ENCODE peak calls at places on chromosome 17, in eight cellular contexts. V, B, N, G, J, Y, E and P are unnamed samples.

GRCh38 chr17:4304417-4305027 is 40.7 kb upstream of the ANKFY1 start:
- DNase-seq in N (no peak), E (peak), V (no peak), Y (peak), J (peak), B (peak), G (no peak), P (peak)

GRCh38 chr17:14340968-14341412 is 40.1 kb downstream of the HS3ST3B1 start:
- DNase-seq in E (no peak), J (no peak), N (no peak), V (no peak), Y (no peak), B (no peak), G (no peak), P (peak)

GRCh38 chr17:43745541-43745940 is 13.1 kb downstream of the SOST start:
- DNase-seq in G (no peak), V (no peak), B (peak), J (no peak), E (no peak), N (no peak), Y (no peak), P (no peak)

GRCh38 chr17:79844869-79845600 is 5.8 kb upstream of the CBX4 start:
- DNase-seq in N (no peak), J (peak), V (no peak), G (peak), Y (no peak), E (peak), B (peak), P (peak)

GRCh38 chr17:78172284-78173024 is 4.1 kb downstream of the SYNGR2 start:
- DNase-seq in Y (peak), G (peak), J (no peak), V (no peak), B (no peak), N (peak), E (peak), P (peak)

GRCh38 chr17:81518113-81518784 is 5.7 kb upstream of the ACTG1 start:
- DNase-seq in V (no peak), J (peak), B (peak), G (peak), Y (no peak), N (no peak), E (no peak), P (peak)

GRCh38 chr17:70314506-70314905 is 145.2 kb downstream of the KCNJ2 start:
- DNase-seq in E (no peak), B (no peak), G (no peak), N (no peak), V (no peak), Y (no peak), J (no peak), P (no peak)

GRCh38 chr17:14078027-14078426 is 8.7 kb downstream of the COX10 start:
- DNase-seq in G (no peak), N (no peak), J (no peak), V (no peak), B (peak), E (no peak), Y (no peak), P (peak)

GRCh38 chr17:70270554-70270953 is 101.2 kb downstream of the KCNJ2 start:
- DNase-seq in G (no peak), V (no peak), Y (no peak), B (no peak), E (no peak), J (no peak), N (no peak), P (no peak)

GRCh38 chr17:2700031-2700490 is 11.5 kb downstream of the CLUH start:
- DNase-seq in B (no peak), E (peak), G (no peak), J (no peak), V (no peak), N (peak), Y (no peak), P (no peak)

GRCh38 chr17:3867106-3867505 is 21.1 kb upstream of the NCBP3 start:
- DNase-seq in Y (no peak), J (no peak), G (no peak), E (no peak), V (no peak), N (no peak), B (no peak), P (no peak)

GRCh38 chr17:5686246-5686645 is 101.9 kb upstream of the NLRP1 start:
- DNase-seq in V (no peak), B (no peak), Y (no peak), J (no peak), N (no peak), E (no peak), G (no peak), P (no peak)

GRCh38 chr17:34156401-34156740 is 98.7 kb upstream of the CCL2 start:
- DNase-seq in N (no peak), G (no peak), Y (no peak), E (no peak), V (no peak), B (no peak), J (no peak), P (no peak)

GRCh38 chr17:45127583-45128300 is 4.6 kb downstream of the PLCD3 start:
- DNase-seq in J (peak), N (peak), E (peak), G (peak), V (no peak), Y (no peak), B (peak), P (peak)

GRCh38 chr17:81859906-81860755 is at the start of gene P4HB:
- DNase-seq in Y (no peak), J (no peak), E (no peak), G (peak), V (no peak), N (no peak), B (peak), P (no peak)

GRCh38 chr17:77865109-77865611 is 93.3 kb upstream of the TNRC6C start:
- DNase-seq in E (peak), N (peak), Y (no peak), J (no peak), G (no peak), B (peak), V (no peak), P (no peak)

GRCh38 chr17:57261084-57261461 is 4.8 kb downstream of the MSI2 start:
- DNase-seq in N (no peak), G (no peak), B (no peak), V (no peak), J (no peak), E (no peak), Y (no peak), P (no peak)
- H3K27ac ChIP-seq in N (no peak), G (no peak), B (no peak), V (no peak), J (no peak), E (no peak), Y (no peak), P (no peak)

DNA sequence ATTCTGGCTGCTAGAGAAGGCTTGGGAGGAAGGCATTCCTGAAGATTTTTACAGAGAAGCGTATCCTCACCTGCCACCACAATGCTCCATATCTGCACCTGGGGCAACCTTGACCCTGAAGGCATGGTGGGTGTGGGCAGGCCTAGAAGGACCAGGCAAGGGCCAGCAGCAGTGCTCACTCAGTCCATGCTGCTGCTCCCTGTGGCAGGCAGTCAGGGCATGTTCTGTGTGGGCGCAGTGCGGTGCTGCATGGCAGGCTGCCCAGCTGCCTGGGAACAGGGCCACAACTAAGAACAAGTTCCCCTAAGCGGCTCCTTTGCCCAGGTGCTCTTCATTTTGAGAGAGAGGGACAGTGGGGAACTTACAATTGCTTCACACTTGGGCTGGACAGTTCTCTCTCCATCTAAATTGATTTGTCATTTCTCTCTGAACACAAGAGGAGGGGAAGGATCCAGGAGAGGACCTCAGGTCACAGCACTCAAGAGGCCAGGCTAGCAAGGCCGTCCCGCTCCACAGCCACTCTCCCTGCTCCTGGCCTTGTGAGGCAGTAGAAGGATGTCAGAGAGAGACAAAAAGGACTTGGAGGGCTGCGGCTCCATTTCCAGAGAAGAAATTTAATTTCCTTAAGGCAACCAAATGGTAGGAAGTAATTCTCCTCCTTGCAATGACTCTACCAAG is 158.8 kb downstream of the AATF start:
- DNase-seq in Y (no peak), J (no peak), B (peak), E (peak), V (no peak), N (no peak), G (peak), P (no peak)
- H3K27ac ChIP-seq in Y (no peak), J (no peak), B (no peak), E (no peak), V (peak), N (no peak), G (no peak), P (no peak)

DNA sequence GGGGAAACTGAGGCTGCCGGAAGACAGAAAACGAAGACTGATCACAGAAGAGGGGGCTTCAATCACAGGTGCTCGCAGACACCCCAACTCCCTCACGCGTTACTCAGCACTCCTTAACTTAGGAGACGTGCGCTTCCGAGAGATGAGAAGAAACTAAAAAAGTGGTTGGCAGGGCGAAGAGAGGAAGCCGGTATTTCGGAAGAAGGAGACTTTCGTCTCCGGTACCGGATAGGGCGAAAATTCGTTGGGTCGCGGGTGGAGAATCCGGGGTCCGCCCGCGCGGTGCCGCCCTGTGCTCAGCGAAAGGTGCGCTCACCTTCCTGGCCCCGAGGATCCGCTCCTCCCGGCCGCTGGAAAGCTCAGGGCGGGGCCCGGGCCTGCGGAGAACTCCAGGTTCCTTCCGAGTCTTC is 917 bp upstream of the TBX2 start:
- DNase-seq in Y (no peak), E (no peak), B (peak), J (peak), V (no peak), N (no peak), G (no peak), P (no peak)
- H3K27ac ChIP-seq in Y (peak), E (peak), B (peak), J (no peak), V (no peak), N (peak), G (no peak), P (no peak)

GRCh38 chr17:48704521-48704920 is 17.8 kb downstream of the PRAC1 start:
- DNase-seq in N (no peak), G (no peak), V (no peak), B (no peak), E (no peak), Y (no peak), J (no peak), P (no peak)
- H3K27ac ChIP-seq in N (no peak), G (no peak), V (no peak), B (no peak), E (no peak), Y (no peak), J (no peak), P (no peak)

GRCh38 chr17:76446449-76447231 is 6.3 kb downstream of the UBE2O start:
- DNase-seq in N (peak), E (no peak), V (no peak), J (peak), Y (no peak), G (no peak), B (peak), P (peak)

GRCh38 chr17:76444518-76445311 is 8.2 kb downstream of the UBE2O start:
- DNase-seq in N (peak), V (no peak), Y (no peak), E (no peak), J (peak), G (no peak), B (peak), P (peak)

GRCh38 chr17:76447931-76448652 is 4.9 kb downstream of the UBE2O start:
- DNase-seq in J (no peak), N (peak), B (peak), Y (no peak), G (no peak), V (no peak), E (no peak), P (peak)

GRCh38 chr17:76442341-76443338 is 10.3 kb downstream of the UBE2O start:
- DNase-seq in E (no peak), V (no peak), N (no peak), Y (no peak), B (no peak), J (peak), G (no peak), P (peak)

GRCh38 chr17:76445697-76446448 is 7.1 kb downstream of the UBE2O start:
- DNase-seq in Y (no peak), J (no peak), G (no peak), N (peak), B (no peak), E (no peak), V (no peak), P (peak)
- H3K27ac ChIP-seq in Y (no peak), J (peak), G (no peak), N (no peak), B (peak), E (no peak), V (peak), P (peak)

GRCh38 chr17:7392696-7393612 is 1.4 kb downstream of the PLSCR3 start:
- DNase-seq in J (no peak), Y (no peak), B (no peak), N (no peak), V (no peak), G (peak), E (no peak), P (no peak)
- H3K27ac ChIP-seq in J (no peak), Y (no peak), B (no peak), N (peak), V (no peak), G (no peak), E (no peak), P (no peak)

DNA sequence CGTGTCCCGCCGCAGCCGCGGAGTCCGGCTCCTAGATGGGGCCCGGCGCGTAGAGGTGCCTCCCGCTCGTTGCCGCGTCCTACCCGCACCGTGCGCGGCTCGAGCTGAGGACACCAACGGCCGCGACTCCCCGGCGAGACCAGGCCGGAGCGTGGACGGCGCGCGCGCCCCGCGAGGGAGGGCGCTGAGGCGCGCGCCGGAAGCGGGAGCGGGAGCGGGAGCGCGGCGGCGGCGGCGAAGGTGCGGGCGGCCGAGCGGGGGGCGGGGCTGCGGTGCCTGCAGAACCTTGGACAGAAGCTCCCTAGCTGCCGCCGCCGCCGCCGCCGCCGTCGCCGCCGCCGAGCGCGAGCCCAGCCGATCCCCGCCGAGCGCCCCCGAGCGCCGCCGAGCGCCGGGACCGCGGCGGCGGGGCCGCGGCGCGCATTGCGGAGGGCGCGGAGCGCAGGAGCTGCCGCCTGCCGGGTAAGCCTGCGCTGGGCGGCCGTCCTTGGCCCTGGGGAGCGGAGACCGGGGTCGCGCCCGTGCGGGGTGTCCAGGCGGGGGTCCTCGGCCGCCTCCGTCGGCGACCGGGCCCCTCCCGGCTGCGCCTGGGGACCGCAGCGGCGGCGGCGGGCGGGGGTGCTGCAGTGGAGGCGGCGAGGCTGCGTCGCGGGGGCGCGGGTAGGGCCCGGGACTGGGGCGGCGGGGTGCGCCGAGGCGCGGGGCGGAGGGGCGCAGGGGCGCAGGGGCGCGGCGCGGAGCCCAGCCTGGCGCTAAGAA is at the start of gene CDK5R1:
- DNase-seq in B (peak), Y (peak), G (peak), V (no peak), E (peak), J (peak), N (no peak), P (peak)
- H3K27ac ChIP-seq in B (no peak), Y (peak), G (peak), V (no peak), E (peak), J (no peak), N (peak), P (no peak)

GRCh38 chr17:67608691-67609090 is 109.0 kb upstream of the NOL11 start:
- DNase-seq in N (no peak), Y (no peak), G (no peak), E (no peak), J (peak), V (no peak), B (peak), P (peak)

GRCh38 chr17:67605259-67605912 is 112.3 kb upstream of the NOL11 start:
- DNase-seq in Y (no peak), G (peak), V (no peak), J (no peak), N (no peak), B (no peak), E (peak), P (no peak)

GRCh38 chr17:67606896-67607604 is 110.7 kb upstream of the NOL11 start:
- DNase-seq in V (no peak), G (no peak), E (no peak), B (no peak), J (no peak), Y (no peak), N (no peak), P (no peak)

GRCh38 chr17:67602974-67603373 is 114.8 kb upstream of the NOL11 start:
- DNase-seq in V (no peak), G (no peak), N (no peak), J (peak), B (peak), E (no peak), Y (no peak), P (peak)

GRCh38 chr17:67606471-67606870 is 111.3 kb upstream of the NOL11 start:
- DNase-seq in G (peak), Y (no peak), B (no peak), V (no peak), N (no peak), J (peak), E (no peak), P (no peak)
- H3K27ac ChIP-seq in G (no peak), Y (no peak), B (no peak), V (no peak), N (no peak), J (no peak), E (no peak), P (no peak)

DNA sequence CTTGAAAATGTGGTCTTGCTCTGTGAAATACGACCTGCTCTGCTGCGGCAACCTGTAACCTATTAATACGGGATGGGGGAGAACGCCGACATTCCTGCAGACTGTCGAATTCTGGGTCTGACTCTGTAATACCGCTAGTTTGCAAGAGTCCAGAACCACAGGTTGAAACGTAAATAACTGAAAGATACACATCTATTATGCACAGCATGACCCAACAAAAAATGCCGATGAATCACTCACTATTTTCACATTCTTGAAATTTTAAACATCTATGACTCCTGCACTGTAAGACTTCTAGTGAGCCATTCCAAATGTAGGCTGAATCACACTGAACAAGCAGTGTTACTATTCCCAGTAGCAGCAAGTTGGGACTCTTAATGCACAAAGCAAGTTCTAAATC is 20.4 kb downstream of the VPS53 start:
- DNase-seq in V (no peak), E (no peak), G (no peak), J (peak), Y (no peak), B (peak), N (no peak), P (peak)
- H3K27ac ChIP-seq in V (no peak), E (peak), G (no peak), J (peak), Y (no peak), B (peak), N (no peak), P (peak)

GRCh38 chr17:41551370-41551769 is 20.5 kb downstream of the KRT9 start:
- DNase-seq in V (no peak), J (no peak), Y (no peak), N (no peak), G (no peak), E (no peak), B (peak), P (peak)
- H3K27ac ChIP-seq in V (no peak), J (no peak), Y (peak), N (no peak), G (no peak), E (no peak), B (no peak), P (no peak)